ENCODE peak calls at places on chromosomes 1 and 21, in eight cellular contexts. A, G, B, Q, Y, W, F and R are unnamed samples.
A peak's percentile ranks its signal among the peaks of the same experiment; 100 is the strongest.

GRCh38 chr1:115337633-115338456 is at the start of gene NGF:
- DNase-seq in B (peak; percentile 64), Y (peak; percentile 89), A (no peak), Q (peak; percentile 50), W (peak; percentile 22), G (peak; percentile 52), F (no peak), R (no peak)

GRCh38 chr1:59096501-59096900 is 200.4 kb upstream of the FGGY start:
- DNase-seq in G (no peak), F (no peak), B (no peak), A (no peak), Q (no peak), Y (no peak), W (no peak), R (no peak)

GRCh38 chr1:155079487-155080249 is 1.0 kb downstream of the EFNA3 start:
- DNase-seq in A (peak; percentile 47), B (peak; percentile 84), Q (no peak), Y (no peak), G (no peak), F (no peak), W (peak; percentile 39), R (no peak)

GRCh38 chr1:22602060-22602740 is 34.2 kb upstream of the C1QA start:
- DNase-seq in Q (no peak), G (no peak), Y (no peak), W (no peak), A (no peak), F (no peak), B (no peak), R (no peak)

GRCh38 chr1:110962892-110963665 is 643 bp downstream of the LRIF1 start:
- DNase-seq in G (peak; percentile 29), Q (peak; percentile 72), F (peak; percentile 75), Y (peak; percentile 88), W (peak; percentile 50), B (peak; percentile 71), A (peak; percentile 54), R (peak; percentile 54)

GRCh38 chr1:162736633-162737067 is 53.9 kb upstream of the HSD17B7 start:
- DNase-seq in Q (no peak), A (no peak), G (no peak), F (no peak), W (no peak), Y (no peak), B (no peak), R (no peak)

GRCh38 chr1:23581219-23581618 is 21.9 kb upstream of the ID3 start:
- DNase-seq in Q (peak; percentile 50), G (no peak), B (no peak), F (no peak), W (no peak), Y (no peak), A (no peak), R (no peak)

GRCh38 chr1:150574260-150575071 is 4.9 kb downstream of the MCL1 start:
- DNase-seq in G (no peak), B (no peak), W (no peak), F (no peak), A (no peak), Y (no peak), Q (no peak), R (no peak)

GRCh38 chr21:32083175-32083574 is 195.7 kb downstream of the MIS18A start:
- DNase-seq in Y (peak; percentile 28), Q (no peak), W (no peak), A (no peak), F (no peak), G (no peak), B (no peak), R (no peak)

GRCh38 chr1:204983881-204984280 is 59.1 kb upstream of the CNTN2 start:
- DNase-seq in Q (no peak), B (no peak), A (no peak), W (no peak), G (no peak), F (no peak), Y (no peak), R (no peak)

GRCh38 chr1:244897476-244898254 is 33.3 kb upstream of the HNRNPU start:
- DNase-seq in F (no peak), A (no peak), Y (no peak), B (no peak), W (no peak), Q (no peak), G (no peak), R (no peak)

GRCh38 chr1:47676311-47677054 is 238.6 kb downstream of the FOXD2 start:
- DNase-seq in Q (no peak), W (no peak), G (peak; percentile 13), B (no peak), A (peak; percentile 10), F (no peak), Y (no peak), R (no peak)

DNA sequence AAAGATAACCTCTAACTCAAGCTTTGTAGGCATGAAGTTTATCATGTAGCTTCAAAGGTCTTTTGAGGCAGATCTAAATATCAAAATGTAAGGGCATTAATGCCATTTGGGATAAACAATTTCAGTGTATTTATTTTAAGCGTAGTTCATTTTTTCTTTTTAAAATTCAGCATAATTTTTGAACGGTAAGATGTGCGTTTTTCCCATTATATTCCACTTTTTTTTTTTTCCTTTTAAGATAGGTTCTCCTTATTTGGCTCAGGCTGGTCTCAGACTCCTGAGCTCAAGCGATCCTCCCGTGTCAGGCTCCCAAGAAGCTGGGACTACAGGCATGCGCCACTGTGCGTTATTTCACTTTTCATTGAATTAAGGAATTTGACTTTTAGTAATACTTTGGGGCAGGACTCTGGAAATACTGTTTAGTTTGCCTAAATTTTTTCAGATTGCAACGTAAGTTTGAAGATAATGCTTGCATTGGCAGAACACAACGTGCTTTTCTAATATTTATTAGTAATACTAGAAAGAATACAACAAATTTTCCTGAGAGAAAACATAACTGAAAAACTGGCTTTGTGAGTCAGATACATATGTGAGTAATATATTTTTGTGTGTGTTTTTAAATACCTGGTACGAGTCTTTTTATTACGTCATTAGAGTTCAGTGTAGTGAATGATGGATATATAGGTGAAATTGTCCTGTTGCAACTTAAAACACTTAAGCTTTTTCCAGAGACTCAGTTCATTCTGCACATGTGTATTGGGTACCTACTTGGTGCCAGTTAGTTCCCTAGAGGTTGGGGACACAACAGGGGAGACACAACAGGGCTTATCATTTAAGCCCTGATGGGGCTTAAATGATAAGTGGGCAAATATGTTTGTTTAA is 2.2 kb downstream of the RALGPS2 start:
- DNase-seq in F (no peak), A (peak; percentile 21), G (no peak), W (peak; percentile 33), B (no peak), Q (no peak), Y (peak; percentile 51), R (no peak)
- H3K4me1 ChIP-seq in F (peaks cover 8% of the 10 kb centered on the region), A (no peaks in the 10 kb centered on the region), G (peaks cover 7% of the 10 kb centered on the region), W (peaks cover 16% of the 10 kb centered on the region), B (no peaks in the 10 kb centered on the region), Q (peaks cover 12% of the 10 kb centered on the region), Y (no peaks in the 10 kb centered on the region), R (peaks cover 14% of the 10 kb centered on the region)

DNA sequence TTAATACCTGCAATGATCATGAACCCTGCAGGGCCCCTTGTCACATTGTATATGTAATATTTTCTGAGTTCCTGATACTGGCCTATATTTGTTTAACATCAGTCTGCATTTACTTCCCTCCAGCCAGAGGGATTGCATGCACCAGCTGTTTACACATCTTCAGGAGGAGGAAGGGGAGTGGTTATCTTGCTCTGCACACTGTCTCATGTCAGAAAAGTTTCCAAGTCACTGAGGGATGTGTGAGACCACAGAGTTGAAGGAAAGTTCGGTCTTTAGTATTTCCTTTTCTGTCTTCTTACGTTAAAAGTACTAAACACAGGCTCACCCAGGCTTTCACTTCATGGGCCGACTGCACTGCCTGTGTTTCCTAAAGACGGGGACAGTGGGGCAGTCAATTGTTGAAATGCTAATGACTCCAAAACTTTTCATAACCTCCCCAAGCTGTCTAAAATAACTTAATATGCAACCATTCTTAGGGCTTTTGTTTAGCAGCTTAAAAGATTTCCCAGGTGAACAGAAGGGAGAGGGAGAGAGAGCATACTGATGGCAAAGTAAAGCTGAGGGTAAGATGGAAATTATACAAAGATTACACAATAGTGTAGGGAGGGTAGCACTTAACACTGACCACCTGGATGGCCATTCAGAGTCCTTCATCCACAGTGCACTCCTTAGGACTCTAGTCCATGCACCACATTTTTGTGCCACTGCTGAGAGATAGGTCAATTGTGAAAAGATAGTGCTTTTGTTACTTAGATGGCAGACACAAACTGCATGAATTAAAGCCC is 574.3 kb downstream of the LMO4 start:
- DNase-seq in W (peak; percentile 5), F (no peak), B (no peak), Q (no peak), A (peak; percentile 42), G (no peak), Y (no peak), R (no peak)
- H3K4me1 ChIP-seq in W (no peaks in the 10 kb centered on the region), F (no peaks in the 10 kb centered on the region), B (no peaks in the 10 kb centered on the region), Q (no peaks in the 10 kb centered on the region), A (no peaks in the 10 kb centered on the region), G (peaks cover 3% of the 10 kb centered on the region), Y (no peaks in the 10 kb centered on the region), R (no peaks in the 10 kb centered on the region)

DNA sequence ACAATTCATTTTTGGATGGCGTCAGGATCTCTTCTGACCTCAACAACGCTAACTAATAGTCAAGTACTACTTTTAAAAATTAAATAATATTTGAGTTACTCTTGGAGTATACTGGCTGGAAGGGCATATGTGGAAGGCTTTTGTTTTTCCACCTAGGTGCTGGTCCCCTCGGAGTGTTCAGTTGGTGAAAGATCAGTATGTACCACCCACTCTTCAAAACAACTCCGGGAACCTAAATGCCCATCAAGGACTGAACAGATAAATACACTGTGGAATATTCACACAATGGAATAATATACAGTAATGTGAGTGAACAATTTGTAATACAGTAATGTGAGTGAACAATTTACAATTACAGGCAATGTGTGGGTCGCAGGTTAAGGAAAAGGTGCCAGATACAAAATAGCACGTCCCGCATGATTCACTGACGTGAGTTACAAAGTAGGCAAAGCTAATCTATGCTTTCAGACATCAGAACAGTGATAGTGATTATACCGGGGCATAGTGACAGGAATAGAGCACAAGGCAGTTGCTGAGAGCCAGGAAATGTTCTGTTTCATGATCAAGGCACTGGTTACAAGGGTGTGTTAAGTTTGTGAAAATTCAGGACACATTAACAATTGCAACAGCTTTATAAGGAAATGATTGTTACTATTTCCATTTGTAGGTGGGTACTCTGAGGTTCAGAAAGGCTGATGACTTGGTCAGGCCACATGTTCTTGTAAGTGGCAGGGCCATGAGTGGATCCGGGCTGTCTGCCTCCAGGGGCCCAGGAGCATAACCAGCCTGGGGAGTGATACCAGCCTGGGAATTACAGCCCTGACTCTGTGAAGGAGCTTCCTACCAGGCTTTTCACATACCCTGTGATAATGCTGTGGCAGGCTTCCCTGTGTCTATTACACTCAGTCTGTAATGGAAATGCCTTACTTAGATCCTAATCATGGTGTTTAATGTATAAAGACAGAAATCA is 59.3 kb upstream of the ABCD3 start:
- DNase-seq in A (no peak), G (no peak), Q (no peak), F (no peak), Y (no peak), B (no peak), W (no peak), R (no peak)
- H3K4me1 ChIP-seq in A (no peaks in the 10 kb centered on the region), G (no peaks in the 10 kb centered on the region), Q (no peaks in the 10 kb centered on the region), F (no peaks in the 10 kb centered on the region), Y (no peaks in the 10 kb centered on the region), B (no peaks in the 10 kb centered on the region), W (no peaks in the 10 kb centered on the region), R (no peaks in the 10 kb centered on the region)

DNA sequence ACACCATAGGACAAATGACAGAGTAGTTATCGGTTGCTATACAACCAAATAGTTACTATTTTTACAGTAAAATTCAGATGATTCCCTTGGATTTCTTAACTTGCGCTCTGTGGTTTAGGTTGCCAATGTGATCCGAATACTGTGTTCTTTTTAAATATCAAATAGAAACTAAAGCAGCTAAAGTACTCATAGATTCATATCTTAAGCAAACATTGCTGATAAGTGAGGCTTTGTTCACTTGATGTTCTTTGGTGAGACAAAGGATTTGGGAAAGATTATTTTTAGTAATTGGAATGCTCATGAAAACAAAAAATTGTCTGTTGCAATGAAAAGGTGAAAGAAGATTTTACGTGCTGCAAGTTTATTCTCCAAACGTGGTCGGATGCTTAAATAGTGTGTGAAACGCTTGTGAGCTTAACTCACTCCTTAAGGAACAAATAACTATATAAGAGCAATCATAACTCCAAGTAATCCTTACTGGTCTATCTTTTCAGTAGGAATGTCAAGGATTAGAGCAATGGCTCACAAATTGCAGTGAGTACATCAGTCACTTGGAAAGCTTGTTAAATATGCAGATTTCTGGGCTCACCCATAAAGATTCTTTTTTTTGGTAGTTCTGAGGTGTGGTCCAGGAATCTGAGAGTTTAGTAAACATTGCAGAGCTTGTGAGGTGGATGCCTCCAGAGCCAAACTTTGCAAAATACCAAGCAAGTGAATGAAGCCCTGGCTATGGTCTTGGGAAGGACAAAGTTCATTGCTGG is 31.8 kb upstream of the PDC start:
- DNase-seq in A (no peak), Y (no peak), G (no peak), B (no peak), Q (no peak), F (no peak), W (no peak), R (no peak)
- H3K4me1 ChIP-seq in A (no peaks in the 10 kb centered on the region), Y (no peaks in the 10 kb centered on the region), G (no peaks in the 10 kb centered on the region), B (no peaks in the 10 kb centered on the region), Q (no peaks in the 10 kb centered on the region), F (no peaks in the 10 kb centered on the region), W (no peaks in the 10 kb centered on the region), R (peaks cover 50% of the 10 kb centered on the region)